ENCODE peak calls at places on chromosomes 3 and 15, in seven cellular contexts. S is CD4-positive, alpha-beta memory T cell; V is left lung; W is mammary epithelial cell; U is fibroblast of lung; M is mucosa of descending colon; J is keratinocyte. Z is an unnamed sample.
A peak's percentile ranks its signal among the peaks of the same experiment; 100 is the strongest.

GRCh38 chr3:50616003-50616769 is 765 bp upstream of the MAPKAPK3 start:
- DNase-seq in S (peak; percentile 82), V (peak; percentile 91), W (peak; percentile 70), U (peak; percentile 70), M (peak; percentile 90), J (no peak), Z (peak; percentile 62)

GRCh38 chr15:90930861-90931629 is 1.3 kb downstream of the HDDC3 start:
- DNase-seq in S (no peak), V (no peak), W (peak; percentile 6), U (no peak), M (no peak), J (no peak), Z (no peak)

GRCh38 chr3:50268703-50269451 is at the start of gene SEMA3B:
- DNase-seq in S (no peak), V (peak; percentile 86), W (peak; percentile 68), U (peak; percentile 29), M (peak; percentile 92), J (no peak), Z (peak; percentile 84)

GRCh38 chr3:41991399-41991798 is 29.5 kb upstream of the ULK4 start:
- DNase-seq in S (no peak), V (no peak), W (no peak), U (no peak), M (no peak), J (no peak), Z (no peak)

GRCh38 chr3:156620260-156620659 is 54.1 kb upstream of the TIPARP start:
- DNase-seq in S (no peak), V (no peak), W (peak; percentile 82), U (peak; percentile 48), M (peak; percentile 37), J (no peak), Z (no peak)

GRCh38 chr3:29759021-29759359 is 478.1 kb downstream of the RBMS3 start:
- DNase-seq in S (no peak), V (no peak), W (no peak), U (no peak), M (no peak), J (no peak), Z (no peak)

GRCh38 chr3:116446037-116446436 is 750 bp upstream of the LSAMP start:
- DNase-seq in S (no peak), V (no peak), W (no peak), U (no peak), M (no peak), J (no peak), Z (no peak)

GRCh38 chr3:65636326-65636725 is 402.4 kb downstream of the MAGI1 start:
- DNase-seq in S (no peak), V (no peak), W (no peak), U (no peak), M (no peak), J (no peak), Z (no peak)

GRCh38 chr3:132641837-132642538 is 17.6 kb downstream of the ACAD11 start:
- DNase-seq in S (peak; percentile 41), V (no peak), W (no peak), U (peak; percentile 43), M (no peak), J (no peak), Z (no peak)

GRCh38 chr15:31360843-31361763 is 34.5 kb downstream of the KLF13 start:
- DNase-seq in S (peak; percentile 91), V (peak; percentile 87), W (no peak), U (no peak), M (peak; percentile 78), J (no peak), Z (no peak)

GRCh38 chr15:86236721-86237121 is 157.1 kb downstream of the AGBL1 start:
- DNase-seq in S (no peak), V (no peak), W (no peak), U (no peak), M (no peak), J (no peak), Z (no peak)

GRCh38 chr3:136075218-136075808 is 109.8 kb downstream of the PPP2R3A start:
- DNase-seq in S (peak; percentile 70), V (no peak), W (peak; percentile 53), U (peak; percentile 63), M (peak; percentile 87), J (no peak), Z (peak; percentile 40)

GRCh38 chr3:51706788-51707731 is at the start of gene GRM2:
- DNase-seq in S (no peak), V (peak; percentile 86), W (peak; percentile 47), U (peak; percentile 84), M (peak; percentile 72), J (no peak), Z (no peak)

GRCh38 chr3:195212033-195212748 is 58.8 kb downstream of the XXYLT1 start:
- DNase-seq in S (no peak), V (peak; percentile 49), W (no peak), U (no peak), M (no peak), J (no peak), Z (no peak)

GRCh38 chr3:47006145-47006651 is 26.7 kb downstream of the NBEAL2 start:
- DNase-seq in S (no peak), V (no peak), W (no peak), U (no peak), M (no peak), J (no peak), Z (no peak)
- H3K36me3 ChIP-seq in S (peaks cover 70% of the 10 kb centered on the region), V (no peaks in the 10 kb centered on the region), W (peaks cover 8% of the 10 kb centered on the region), U (no peaks in the 10 kb centered on the region), M (peaks cover 2% of the 10 kb centered on the region), J (peaks cover 29% of the 10 kb centered on the region), Z (no peaks in the 10 kb centered on the region)

DNA sequence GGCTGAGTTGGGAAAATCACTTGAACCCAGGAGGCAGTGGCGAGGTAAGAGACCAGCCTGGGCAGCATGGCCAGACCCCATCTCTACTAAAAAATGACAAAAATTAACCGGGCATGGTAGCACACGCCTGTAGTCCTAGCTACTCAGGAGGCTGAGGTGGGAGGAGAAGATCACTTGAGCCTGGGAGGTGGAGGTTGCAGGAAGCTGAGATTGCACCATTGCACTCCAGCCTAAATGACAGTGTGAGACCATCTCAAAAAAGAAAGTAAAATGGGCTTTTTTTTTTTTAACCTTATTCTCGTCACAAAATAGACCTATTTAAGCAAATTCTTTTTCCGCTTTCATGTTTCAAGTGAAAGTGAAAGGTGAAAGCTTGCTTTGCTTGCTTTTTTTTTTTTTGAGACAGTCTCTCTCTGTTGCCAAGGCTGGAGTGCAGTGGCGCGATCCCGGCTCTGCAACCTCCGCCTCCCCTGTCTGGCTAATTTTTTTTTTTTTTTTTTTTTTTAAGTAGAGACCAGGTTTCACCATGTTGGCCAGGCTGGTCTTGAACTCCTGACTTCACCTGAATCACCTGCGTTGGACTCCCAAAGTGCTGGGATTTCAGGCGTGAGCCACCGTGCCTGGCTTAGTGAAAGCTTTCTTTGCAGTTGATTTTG is 3.6 kb downstream of the PDIA3 start:
- DNase-seq in S (peak; percentile 75), V (no peak), W (no peak), U (no peak), M (no peak), J (no peak), Z (no peak)
- H3K4me3 ChIP-seq in S (no peak overlapping the region), V (peak overlapping the region; percentile 85), W (no peak overlapping the region), U (peak overlapping the region; percentile 14), M (no peak overlapping the region), J (peak overlapping the region; percentile 18), Z (no peak overlapping the region)

GRCh38 chr15:98807262-98807661 is 158.9 kb downstream of the IGF1R start:
- DNase-seq in S (no peak), V (no peak), W (no peak), U (peak; percentile 80), M (no peak), J (no peak), Z (no peak)
- H3K9me3 ChIP-seq in S (no peaks in the 10 kb centered on the region), V (no peaks in the 10 kb centered on the region), W (no peaks in the 10 kb centered on the region), U (no peaks in the 10 kb centered on the region), M (no peaks in the 10 kb centered on the region), J (no peaks in the 10 kb centered on the region), Z (no peaks in the 10 kb centered on the region)

GRCh38 chr3:183502237-183502636 is 53.3 kb downstream of the KLHL6 start:
- DNase-seq in S (no peak), V (no peak), W (no peak), U (no peak), M (no peak), J (no peak), Z (no peak)
- H3K36me3 ChIP-seq in S (peaks cover 27% of the 10 kb centered on the region), V (no peaks in the 10 kb centered on the region), W (no peaks in the 10 kb centered on the region), U (no peaks in the 10 kb centered on the region), M (no peaks in the 10 kb centered on the region), J (no peaks in the 10 kb centered on the region), Z (no peaks in the 10 kb centered on the region)

GRCh38 chr3:112822116-112823055 is 24.3 kb downstream of the CD200R1L start:
- DNase-seq in S (no peak), V (no peak), W (no peak), U (peak; percentile 12), M (no peak), J (no peak), Z (peak; percentile 61)
- H3K4me3 ChIP-seq in S (no peak overlapping the region), V (no peak overlapping the region), W (no peak overlapping the region), U (no peak overlapping the region), M (no peak overlapping the region), J (no peak overlapping the region), Z (no peak overlapping the region)

DNA sequence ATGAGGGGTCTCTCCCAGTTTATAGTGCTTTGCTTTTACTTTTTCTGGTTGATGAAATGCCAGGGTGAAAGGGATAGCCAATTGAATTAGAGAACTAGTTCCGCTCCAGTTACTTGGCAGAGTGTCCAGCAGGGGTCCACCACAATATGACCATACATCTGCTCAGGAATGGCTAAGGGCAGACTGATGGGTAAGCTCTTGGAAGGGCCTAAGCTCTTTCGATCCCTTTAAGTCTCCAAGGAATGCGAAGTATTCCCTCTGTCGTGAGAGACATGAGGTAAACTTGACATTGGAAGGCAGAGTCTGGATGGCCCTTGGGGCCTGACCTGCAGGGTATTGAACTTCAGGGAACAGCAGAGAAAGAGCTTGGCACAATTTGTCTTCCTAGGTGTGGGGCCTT is 805.8 kb downstream of the PLOD2 start:
- DNase-seq in S (no peak), V (no peak), W (no peak), U (no peak), M (no peak), J (no peak), Z (no peak)
- H3K9me3 ChIP-seq in S (no peaks in the 10 kb centered on the region), V (no peaks in the 10 kb centered on the region), W (peaks cover 12% of the 10 kb centered on the region), U (no peaks in the 10 kb centered on the region), M (peaks cover 30% of the 10 kb centered on the region), J (peaks cover 6% of the 10 kb centered on the region), Z (no peaks in the 10 kb centered on the region)

DNA sequence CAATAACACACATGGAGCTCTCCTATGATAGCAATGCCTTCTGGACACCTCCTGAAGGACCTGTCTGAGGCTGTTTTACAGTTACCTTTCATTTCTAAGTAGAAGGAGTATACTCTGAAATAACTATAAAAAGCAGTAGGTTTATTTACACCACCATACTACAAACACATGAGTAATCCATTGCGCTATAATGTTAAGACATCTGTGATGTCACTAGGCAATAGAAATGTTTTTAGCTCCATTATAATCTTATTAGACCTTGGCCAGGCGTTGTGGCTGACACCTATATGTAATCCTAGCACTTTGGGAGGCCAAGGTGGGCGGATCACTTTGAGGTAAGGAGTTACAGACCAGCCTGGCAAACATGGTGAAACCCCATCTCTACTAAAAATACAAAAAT is 24.7 kb downstream of the PXK start:
- DNase-seq in S (no peak), V (no peak), W (no peak), U (no peak), M (no peak), J (no peak), Z (no peak)
- H3K36me3 ChIP-seq in S (no peaks in the 10 kb centered on the region), V (no peaks in the 10 kb centered on the region), W (no peaks in the 10 kb centered on the region), U (no peaks in the 10 kb centered on the region), M (no peaks in the 10 kb centered on the region), J (no peaks in the 10 kb centered on the region), Z (no peaks in the 10 kb centered on the region)

Z was measured in MG63.